ENCODE peak calls at places on chromosomes 1 and 21, in six cellular contexts. A is stomach; D is fibroblast of mammary gland; B is BJ; Q is CD8-positive, alpha-beta T cell; X is fibroblast of the aortic adventitia. K is an unnamed sample.

GRCh38 chr1:202961220-202961880 is 3.2 kb upstream of the ADIPOR1 start:
- DNase-seq in A (no peak), D (no peak), B (no peak), Q (no peak), X (no peak), K (no peak)

GRCh38 chr1:151542710-151543129 is 2.6 kb downstream of the TUFT1 start:
- DNase-seq in A (no peak), D (peak), B (peak), Q (no peak), X (peak), K (peak)

GRCh38 chr1:87330201-87330953 is 1.7 kb downstream of the LMO4 start:
- DNase-seq in A (peak), D (peak), B (no peak), Q (peak), X (peak), K (no peak)

GRCh38 chr1:113608371-113608770 is 150.9 kb downstream of the PHTF1 start:
- DNase-seq in A (no peak), D (no peak), B (no peak), Q (no peak), X (peak), K (no peak)

GRCh38 chr1:51100264-51100880 is 1.7 kb upstream of the C1orf185 start:
- DNase-seq in A (no peak), D (peak), B (no peak), Q (no peak), X (no peak), K (no peak)

GRCh38 chr1:173097001-173097400 is 46.3 kb upstream of the TNFSF18 start:
- DNase-seq in A (no peak), D (peak), B (no peak), Q (no peak), X (peak), K (no peak)

GRCh38 chr1:193104496-193104905 is 713 bp downstream of the GLRX2 start:
- DNase-seq in A (peak), D (peak), B (no peak), Q (peak), X (no peak), K (no peak)

GRCh38 chr1:146032613-146033219 is 11.2 kb upstream of the HJV start:
- DNase-seq in A (no peak), D (peak), B (no peak), Q (no peak), X (peak), K (no peak)

GRCh38 chr1:160625725-160626498 is 20.9 kb downstream of the SLAMF1 start:
- DNase-seq in A (no peak), D (no peak), B (no peak), Q (peak), X (no peak), K (no peak)

GRCh38 chr1:60963167-60963909 is 119.0 kb upstream of the NFIA start:
- DNase-seq in A (no peak), D (no peak), B (no peak), Q (no peak), X (no peak), K (no peak)

GRCh38 chr1:204029016-204029415 is 43.9 kb upstream of the SOX13 start:
- DNase-seq in A (no peak), D (no peak), B (no peak), Q (no peak), X (no peak), K (no peak)

GRCh38 chr21:29196664-29197052 is 66.2 kb downstream of the MAP3K7CL start:
- DNase-seq in A (no peak), D (no peak), B (no peak), Q (no peak), X (no peak), K (no peak)

GRCh38 chr1:2275796-2276536 is 47.8 kb downstream of the SKI start:
- DNase-seq in A (no peak), D (peak), B (no peak), Q (no peak), X (peak), K (no peak)

GRCh38 chr1:199684686-199685273 is 342.7 kb upstream of the NR5A2 start:
- DNase-seq in A (no peak), D (peak), B (peak), Q (no peak), X (peak), K (no peak)

GRCh38 chr1:168202941-168203654 is 22.7 kb upstream of the SFT2D2 start:
- DNase-seq in A (no peak), D (peak), B (peak), Q (no peak), X (peak), K (peak)

GRCh38 chr1:54850737-54851136 is 36.3 kb downstream of the DHCR24 start:
- DNase-seq in A (no peak), D (peak), B (peak), Q (no peak), X (peak), K (peak)

GRCh38 chr1:55707196-55707595 is 492.0 kb upstream of the USP24 start:
- DNase-seq in A (no peak), D (no peak), B (no peak), Q (no peak), X (no peak), K (no peak)

GRCh38 chr1:201742955-201743805 is 85.8 kb upstream of the IPO9 start:
- DNase-seq in A (no peak), D (no peak), B (no peak), Q (no peak), X (no peak), K (no peak)

GRCh38 chr1:9494936-9495758 is 44.1 kb upstream of the SLC25A33 start:
- DNase-seq in A (peak), D (peak), B (no peak), Q (peak), X (peak), K (no peak)

GRCh38 chr1:202871367-202871766 is 17.6 kb downstream of the RABIF start:
- DNase-seq in A (no peak), D (no peak), B (no peak), Q (no peak), X (no peak), K (no peak)

GRCh38 chr1:11286735-11287410 is 13.9 kb downstream of the UBIAD1 start:
- DNase-seq in A (no peak), D (peak), B (no peak), Q (no peak), X (peak), K (no peak)

GRCh38 chr1:204684551-204685235 is 845 bp downstream of the LRRN2 start:
- DNase-seq in A (no peak), D (no peak), B (no peak), Q (no peak), X (no peak), K (no peak)

GRCh38 chr1:156385534-156386031 is 16.6 kb downstream of the RHBG start:
- DNase-seq in A (peak), D (peak), B (no peak), Q (peak), X (peak), K (peak)

GRCh38 chr1:230798491-230798890 is 51.3 kb downstream of the CAPN9 start:
- DNase-seq in A (no peak), D (no peak), B (no peak), Q (no peak), X (no peak), K (no peak)

GRCh38 chr1:248757784-248758195 is 2.2 kb upstream of the LYPD8 start:
- DNase-seq in A (no peak), D (no peak), B (no peak), Q (no peak), X (no peak), K (no peak)

GRCh38 chr1:82279241-82279640 is 478.5 kb downstream of the ADGRL2 start:
- DNase-seq in A (no peak), D (no peak), B (no peak), Q (no peak), X (no peak), K (no peak)

GRCh38 chr21:35488941-35489340 is 439.8 kb upstream of the RUNX1 start:
- DNase-seq in A (no peak), D (no peak), B (no peak), Q (no peak), X (no peak), K (no peak)

GRCh38 chr1:52386458-52386857 is 17.8 kb downstream of the ORC1 start:
- DNase-seq in A (no peak), D (no peak), B (no peak), Q (no peak), X (no peak), K (no peak)

GRCh38 chr1:4397196-4397595 is 257.2 kb upstream of the AJAP1 start:
- DNase-seq in A (no peak), D (no peak), B (no peak), Q (no peak), X (no peak), K (no peak)

GRCh38 chr1:55300975-55301374 is 85.8 kb upstream of the USP24 start:
- DNase-seq in A (no peak), D (no peak), B (no peak), Q (no peak), X (no peak), K (no peak)

GRCh38 chr1:61481313-61481712 is 243.6 kb downstream of the TM2D1 start:
- DNase-seq in A (no peak), D (no peak), B (peak), Q (no peak), X (peak), K (no peak)

GRCh38 chr21:32101206-32101763 is 177.6 kb downstream of the MIS18A start:
- DNase-seq in A (no peak), D (no peak), B (no peak), Q (no peak), X (no peak), K (no peak)

GRCh38 chr1:33342041-33342723 is 21.3 kb upstream of the A3GALT2 start:
- DNase-seq in A (peak), D (peak), B (peak), Q (no peak), X (peak), K (peak)

GRCh38 chr1:160219062-160219929 is 14.1 kb downstream of the PEA15 start:
- DNase-seq in A (peak), D (peak), B (peak), Q (no peak), X (peak), K (peak)

GRCh38 chr21:38242036-38242435 is 14.8 kb upstream of the KCNJ15 start:
- DNase-seq in A (no peak), D (no peak), B (no peak), Q (no peak), X (no peak), K (no peak)

GRCh38 chr21:38240121-38240520 is 16.7 kb upstream of the KCNJ15 start:
- DNase-seq in A (no peak), D (no peak), B (no peak), Q (no peak), X (no peak), K (no peak)

GRCh38 chr21:38234395-38235142 is 22.2 kb upstream of the KCNJ15 start:
- DNase-seq in A (peak), D (no peak), B (no peak), Q (no peak), X (no peak), K (no peak)

GRCh38 chr21:38241029-38241740 is 15.6 kb upstream of the KCNJ15 start:
- DNase-seq in A (no peak), D (peak), B (peak), Q (no peak), X (peak), K (no peak)

DNA sequence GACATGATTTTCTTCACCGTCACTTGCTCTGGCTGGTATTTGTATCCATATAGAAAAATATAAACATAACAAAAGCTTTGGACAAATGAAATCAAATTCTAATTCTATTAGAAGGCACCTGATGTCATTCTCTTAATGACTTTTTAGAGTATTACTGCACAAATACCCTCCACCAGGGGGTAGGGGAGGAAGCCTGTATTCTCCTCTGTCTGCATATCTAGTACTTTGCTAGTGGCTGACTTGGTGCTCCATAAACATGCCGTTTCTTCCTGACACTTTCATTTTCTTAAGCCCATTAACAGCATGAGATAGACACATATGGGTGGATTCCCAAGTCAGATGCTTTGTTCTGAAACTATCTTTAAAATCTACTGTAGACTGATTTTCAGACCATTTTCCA is 20.6 kb upstream of the KCNJ15 start:
- DNase-seq in A (no peak), D (no peak), B (no peak), Q (no peak), X (no peak), K (no peak)
- TF ChIP-seq CTCF in A (no peak), D (peak), B (peak), Q (no peak), X (no peak), K (peak)

DNA sequence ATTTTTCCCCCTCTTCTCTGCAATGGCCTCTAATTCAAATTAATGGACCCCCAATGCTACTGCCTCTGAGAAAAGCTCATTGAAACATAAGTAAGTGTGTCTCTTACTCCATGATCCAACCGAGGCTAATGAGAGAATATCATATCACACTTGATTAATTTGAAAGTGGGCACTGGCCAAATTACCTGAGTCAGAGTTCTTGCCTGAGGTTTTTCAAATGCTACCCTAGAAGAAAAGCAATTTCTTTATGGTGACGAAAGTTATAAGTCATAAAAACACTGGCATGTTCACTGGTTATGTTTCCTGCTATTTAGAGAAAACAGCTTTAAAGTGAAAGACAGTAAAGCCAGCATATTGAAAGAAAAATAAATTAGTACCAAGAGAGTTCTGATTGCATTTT is 368.8 kb upstream of the TMPRSS15 start:
- DNase-seq in A (no peak), D (peak), B (no peak), Q (no peak), X (no peak), K (no peak)
- H3K4me3 ChIP-seq in A (no peak), D (no peak), B (no peak), Q (no peak), X (no peak), K (no peak)

GRCh38 chr1:6251681-6252373 is 7.8 kb downstream of the HES3 start:
- DNase-seq in A (no peak), D (no peak), B (no peak), Q (no peak), X (no peak), K (no peak)

GRCh38 chr1:6251233-6251632 is 7.3 kb downstream of the HES3 start:
- DNase-seq in A (no peak), D (no peak), B (no peak), Q (no peak), X (no peak), K (no peak)

GRCh38 chr1:6252374-6252710 is 8.4 kb downstream of the HES3 start:
- DNase-seq in A (no peak), D (no peak), B (no peak), Q (no peak), X (no peak), K (no peak)

GRCh38 chr1:6254691-6255090 is 6.2 kb downstream of the GPR153 start:
- DNase-seq in A (no peak), D (no peak), B (no peak), Q (no peak), X (no peak), K (no peak)

GRCh38 chr1:6253380-6253779 is 7.5 kb downstream of the GPR153 start:
- DNase-seq in A (no peak), D (no peak), B (no peak), Q (no peak), X (no peak), K (no peak)
- TF ChIP-seq CTCF in A (no peak), D (no peak), B (no peak), Q (no peak), X (no peak), K (no peak)

GRCh38 chr21:27681841-27682240 is 715.0 kb upstream of the ADAMTS5 start:
- DNase-seq in A (no peak), D (peak), B (no peak), Q (no peak), X (peak), K (no peak)

GRCh38 chr21:27688773-27689172 is 721.9 kb upstream of the ADAMTS5 start:
- DNase-seq in A (no peak), D (no peak), B (no peak), Q (no peak), X (no peak), K (no peak)

GRCh38 chr21:27681038-27681437 is 714.1 kb upstream of the ADAMTS5 start:
- DNase-seq in A (no peak), D (peak), B (peak), Q (no peak), X (peak), K (no peak)

GRCh38 chr21:27678511-27678910 is 711.6 kb upstream of the ADAMTS5 start:
- DNase-seq in A (no peak), D (no peak), B (no peak), Q (no peak), X (no peak), K (no peak)

DNA sequence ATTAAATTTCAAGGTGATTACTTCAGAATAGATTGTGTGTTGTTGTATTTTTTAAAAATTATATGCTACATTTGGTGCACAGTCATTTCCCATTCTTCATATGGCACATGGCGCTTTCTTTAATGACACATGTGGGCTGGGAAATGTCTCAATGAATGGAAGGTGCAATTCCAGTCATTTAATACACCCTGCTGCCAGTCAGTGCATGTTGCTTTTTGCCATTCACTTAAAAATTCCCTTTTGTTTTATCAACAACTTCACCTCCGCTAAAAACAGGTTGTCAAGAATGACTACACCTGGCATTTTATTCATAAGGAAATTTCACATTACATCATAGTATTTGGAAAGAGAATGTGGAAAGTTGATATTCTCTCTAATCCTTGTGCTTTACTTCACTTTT is 716.4 kb upstream of the ADAMTS5 start:
- DNase-seq in A (no peak), D (no peak), B (no peak), Q (no peak), X (no peak), K (no peak)
- H3K4me3 ChIP-seq in A (no peak), D (no peak), B (no peak), Q (no peak), X (no peak), K (no peak)

GRCh38 chr1:217311766-217312165 is 319.1 kb downstream of the GPATCH2 start:
- DNase-seq in A (no peak), D (peak), B (no peak), Q (no peak), X (peak), K (no peak)
- TF ChIP-seq CTCF in A (no peak), D (peak), B (no peak), Q (no peak), X (peak), K (no peak)

GRCh38 chr1:17874231-17874630 is 119.1 kb downstream of the ACTL8 start:
- DNase-seq in A (no peak), D (peak), B (peak), Q (no peak), X (peak), K (peak)
- H3K4me3 ChIP-seq in A (no peak), D (no peak), B (no peak), Q (no peak), X (no peak), K (peak)

K was measured in AG04449.